ENCODE peak calls at places on chromosomes 6 and 20, in ten cellular contexts. G, P, S, V, O, F, R, X, Y and L are unnamed samples.

GRCh38 chr20:16528078-16528477 is 45.2 kb downstream of the KIF16B start:
- DNase-seq in P (peak; percentile 92), V (peak; percentile 84), F (no peak), G (peak; percentile 78), Y (no peak), R (no peak), X (peak; percentile 32), O (peak; percentile 98), S (no peak), L (no peak)

GRCh38 chr6:133026705-133027104 is 212.3 kb downstream of the RPS12 start:
- DNase-seq in S (no peak), Y (no peak), G (no peak), O (no peak), P (no peak), F (no peak), R (no peak), V (no peak), X (no peak), L (no peak)

GRCh38 chr20:32652739-32653526 is 20.8 kb downstream of the C20orf203 start:
- DNase-seq in P (peak; percentile 67), V (peak; percentile 93), X (peak; percentile 45), R (peak; percentile 93), O (peak; percentile 77), F (peak; percentile 91), G (peak; percentile 88), S (peak; percentile 87), Y (peak; percentile 81), L (peak; percentile 63)

GRCh38 chr20:57838670-57839142 is 128.9 kb upstream of the PMEPA1 start:
- DNase-seq in V (peak; percentile 52), R (no peak), P (no peak), F (no peak), X (peak; percentile 80), O (no peak), S (no peak), G (no peak), Y (no peak), L (no peak)

GRCh38 chr6:49151957-49152356 is 311.1 kb downstream of the MMUT start:
- DNase-seq in P (no peak), F (no peak), R (no peak), S (no peak), Y (no peak), G (no peak), X (no peak), O (no peak), V (no peak), L (no peak)

GRCh38 chr6:117555882-117556498 is 46.3 kb downstream of the GOPC start:
- DNase-seq in G (peak; percentile 49), Y (no peak), F (peak; percentile 49), R (peak; percentile 59), O (peak; percentile 48), S (no peak), V (peak; percentile 53), P (peak; percentile 32), X (no peak), L (no peak)

GRCh38 chr6:45806172-45806571 is 209.5 kb downstream of the CLIC5 start:
- DNase-seq in Y (no peak), R (no peak), P (no peak), G (no peak), S (no peak), X (no peak), O (no peak), V (no peak), F (no peak), L (no peak)

GRCh38 chr6:105301756-105302616 is 100.9 kb downstream of the PREP start:
- DNase-seq in R (no peak), G (peak; percentile 23), V (no peak), F (no peak), P (no peak), O (no peak), X (peak; percentile 24), S (peak; percentile 53), Y (no peak), L (no peak)

GRCh38 chr20:10501377-10501776 is 66.3 kb downstream of the SLX4IP start:
- DNase-seq in R (no peak), X (no peak), S (no peak), G (no peak), P (peak; percentile 56), V (no peak), F (no peak), O (peak; percentile 33), Y (no peak), L (no peak)

GRCh38 chr6:113488061-113488460 is 369.1 kb upstream of the MARCKS start:
- DNase-seq in F (no peak), Y (no peak), X (no peak), S (no peak), G (no peak), V (no peak), R (no peak), P (no peak), O (peak; percentile 18), L (no peak)

GRCh38 chr20:55273149-55273548 is 732.2 kb downstream of the CBLN4 start:
- DNase-seq in Y (no peak), S (no peak), P (no peak), V (no peak), R (no peak), X (no peak), F (no peak), G (no peak), O (no peak), L (no peak)

GRCh38 chr6:84549912-84550311 is 214.5 kb downstream of the TBX18 start:
- DNase-seq in F (peak; percentile 12), V (peak; percentile 19), Y (no peak), P (no peak), S (no peak), X (no peak), G (no peak), O (no peak), R (no peak), L (no peak)

GRCh38 chr20:60378620-60379019 is 420.4 kb downstream of the CDH26 start:
- DNase-seq in G (no peak), Y (no peak), S (no peak), F (no peak), R (no peak), V (no peak), X (no peak), P (no peak), O (no peak), L (no peak)

GRCh38 chr6:515267-515666 is 123.7 kb downstream of the IRF4 start:
- DNase-seq in P (no peak), Y (no peak), S (no peak), F (no peak), V (no peak), O (no peak), X (no peak), G (no peak), R (no peak), L (no peak)

GRCh38 chr20:10674684-10675455 is 1.1 kb upstream of the JAG1 start:
- DNase-seq in P (peak; percentile 69), Y (no peak), S (peak; percentile 95), V (peak; percentile 92), O (peak; percentile 75), X (no peak), F (peak; percentile 94), R (peak; percentile 87), G (peak; percentile 90), L (no peak)

GRCh38 chr20:50834599-50835005 is 39.7 kb downstream of the BCAS4 start:
- DNase-seq in O (peak; percentile 50), S (no peak), R (no peak), V (no peak), G (no peak), P (no peak), F (no peak), X (peak; percentile 97), Y (no peak), L (no peak)

GRCh38 chr20:24208652-24209051 is 220.1 kb upstream of the GGTLC1 start:
- DNase-seq in O (no peak), F (peak; percentile 48), G (no peak), P (no peak), V (no peak), Y (no peak), X (no peak), S (no peak), R (peak; percentile 38), L (no peak)
- TF ChIP-seq CTCF in O (no peak), F (peak; percentile 31), G (no peak), P (no peak), V (no peak), Y (no peak), X (no peak), S (no peak), R (peak; percentile 24), L (peak; percentile 20)

DNA sequence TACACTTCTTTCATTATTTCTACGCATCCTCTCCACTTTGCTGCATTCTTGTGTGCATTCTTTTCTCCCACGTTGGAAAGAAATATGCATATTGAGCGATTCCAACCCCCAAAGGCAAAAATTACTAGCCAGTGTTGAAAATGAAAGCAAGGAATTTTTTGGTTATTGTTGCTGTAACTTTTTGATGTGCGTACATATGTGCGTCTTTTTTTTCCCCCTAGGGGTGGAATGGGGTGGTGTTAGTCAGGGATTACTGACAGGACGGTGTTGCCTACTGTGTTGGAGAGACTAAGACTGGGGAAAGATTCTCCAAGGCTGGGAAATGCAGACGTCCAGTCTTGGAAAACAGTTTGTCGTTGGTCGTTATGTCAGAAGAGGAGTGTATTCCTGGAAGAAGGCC is 44.2 kb upstream of the ESR1 start:
- DNase-seq in P (peak; percentile 70), Y (no peak), G (no peak), S (no peak), X (no peak), F (no peak), R (no peak), O (peak; percentile 75), V (no peak), L (no peak)
- TF ChIP-seq CTCF in P (peak; percentile 65), Y (no peak), G (peak; percentile 16), S (no peak), X (no peak), F (peak; percentile 59), R (peak; percentile 31), O (peak; percentile 54), V (peak; percentile 11), L (no peak)

DNA sequence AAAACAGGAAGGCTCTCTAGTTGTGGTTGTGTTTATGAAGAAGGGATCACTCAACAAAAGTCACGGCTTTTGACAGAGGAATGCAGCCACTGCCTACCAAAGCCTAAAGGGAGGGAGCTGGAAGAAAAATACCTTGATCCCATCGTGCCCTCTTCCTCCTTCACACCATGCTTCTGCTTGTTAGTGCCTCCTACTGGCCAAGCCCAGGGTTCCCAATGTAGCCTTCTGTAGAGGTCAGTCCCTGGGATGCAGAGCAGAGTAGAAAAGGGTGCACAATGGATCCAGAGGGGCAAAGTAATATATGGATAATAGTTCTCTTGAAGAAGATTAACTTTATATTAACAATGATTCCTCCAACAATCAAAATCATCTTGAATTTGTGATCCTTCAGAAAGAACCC is 293.5 kb upstream of the FERMT1 start:
- DNase-seq in X (no peak), V (no peak), O (no peak), G (no peak), R (no peak), Y (no peak), F (no peak), S (no peak), P (no peak), L (no peak)
- TF ChIP-seq CTCF in X (no peak), V (no peak), O (no peak), G (no peak), R (peak; percentile 7), Y (no peak), F (no peak), S (no peak), P (no peak), L (no peak)

DNA sequence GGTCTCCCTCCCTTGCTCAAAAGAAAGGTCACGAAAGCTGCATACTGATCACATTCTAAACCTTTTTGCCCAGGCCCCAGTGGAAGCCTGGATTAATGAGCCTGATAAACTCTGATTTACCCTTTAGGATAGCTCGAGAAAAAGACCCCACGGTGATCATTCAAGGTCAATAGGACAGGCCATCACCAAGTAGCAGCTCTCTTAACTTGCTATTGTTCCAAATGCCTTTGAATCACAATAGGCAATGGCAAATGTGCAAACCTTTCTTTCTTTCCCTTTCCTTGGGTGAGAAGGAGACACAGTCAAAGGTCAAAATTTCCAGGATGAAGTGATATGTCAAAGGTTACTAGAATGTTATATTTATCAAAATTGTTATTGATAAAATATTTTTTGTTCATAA is 327.4 kb downstream of the HDGFL1 start:
- DNase-seq in F (no peak), R (no peak), S (no peak), X (no peak), Y (no peak), P (no peak), V (no peak), O (no peak), G (no peak), L (no peak)
- TF ChIP-seq CTCF in F (no peak), R (no peak), S (no peak), X (no peak), Y (no peak), P (no peak), V (no peak), O (no peak), G (no peak), L (no peak)